ENCODE peak calls at places on chromosomes 7 and 10, in ten cellular contexts. W is Daoy; C is stimulated activated CD4-positive, alpha-beta T cell treated with anti-CD3 and anti-CD28 coated beads, Interleukin-15, amount 100 ng/mL, for 24 hours; J is lung; Z is IMR-90; H is midbrain; Q is LHCN-M2; A is EH; T is AG09309; B is Panc1. R is an unnamed sample.

GRCh38 chr7:132899-133298 is 59.5 kb upstream of the FAM20C start:
- DNase-seq in Z (no peak), W (no peak), T (no peak), B (no peak), H (no peak), C (no peak), Q (no peak), J (no peak), A (no peak), R (no peak)

GRCh38 chr7:141103847-141104429 is 30.1 kb downstream of the TMEM178B start:
- DNase-seq in J (no peak), T (no peak), Z (no peak), Q (no peak), A (no peak), W (no peak), H (no peak), B (no peak), C (no peak), R (no peak)

GRCh38 chr10:14405076-14406065 is 74.6 kb upstream of the FRMD4A start:
- DNase-seq in H (no peak), Z (peak), T (peak), J (no peak), C (no peak), A (peak), B (no peak), W (peak), Q (peak), R (no peak)

GRCh38 chr10:86365346-86366032 is 1.1 kb downstream of the GRID1 start:
- DNase-seq in Q (no peak), W (no peak), C (peak), J (no peak), Z (no peak), H (peak), T (no peak), A (no peak), B (no peak), R (no peak)

GRCh38 chr10:131084791-131085585 is 226.5 kb downstream of the TCERG1L start:
- DNase-seq in B (no peak), H (no peak), J (no peak), Z (no peak), Q (no peak), W (no peak), C (no peak), T (no peak), A (no peak), R (no peak)

GRCh38 chr7:68573271-68574000 is 1024.8 kb upstream of the AUTS2 start:
- DNase-seq in Q (no peak), C (no peak), T (no peak), W (no peak), B (no peak), H (no peak), J (no peak), Z (no peak), A (no peak), R (no peak)

GRCh38 chr7:101739757-101740398 is 77.5 kb upstream of the CUX1 start:
- DNase-seq in J (no peak), C (no peak), B (no peak), A (no peak), Q (no peak), Z (no peak), T (no peak), H (no peak), W (peak), R (no peak)

GRCh38 chr7:63071920-63072319 is 926.7 kb upstream of the ZNF722 start:
- DNase-seq in T (no peak), A (no peak), Z (no peak), J (peak), C (no peak), Q (no peak), W (no peak), H (no peak), B (no peak), R (no peak)

GRCh38 chr7:93432130-93432529 is 142.4 kb downstream of the CALCR start:
- DNase-seq in W (no peak), Q (no peak), J (no peak), T (no peak), H (no peak), A (no peak), B (no peak), Z (no peak), C (no peak), R (no peak)

GRCh38 chr10:28793482-28793881 is 116.2 kb downstream of the BAMBI start:
- DNase-seq in W (no peak), J (no peak), B (no peak), H (no peak), A (no peak), T (no peak), Z (no peak), C (no peak), Q (no peak), R (no peak)

GRCh38 chr10:11685787-11686218 is 56.4 kb upstream of the ECHDC3 start:
- DNase-seq in T (no peak), C (peak), Z (peak), Q (no peak), H (peak), B (no peak), J (peak), A (peak), W (peak), R (no peak)

GRCh38 chr7:32290015-32290414 is 200.2 kb downstream of the LSM5 start:
- DNase-seq in C (no peak), H (peak), J (peak), A (no peak), Z (no peak), T (no peak), Q (no peak), B (no peak), W (peak), R (no peak)

GRCh38 chr7:542935-543789 is 23.5 kb upstream of the PDGFA start:
- DNase-seq in H (no peak), B (peak), W (peak), C (peak), J (no peak), Q (peak), A (peak), T (peak), Z (peak), R (no peak)

GRCh38 chr10:15780353-15781135 is 60.8 kb upstream of the ITGA8 start:
- DNase-seq in B (no peak), Q (no peak), A (peak), W (no peak), C (no peak), H (no peak), T (no peak), Z (peak), J (no peak), R (no peak)

GRCh38 chr7:133695976-133696531 is 431.1 kb upstream of the LRGUK start:
- DNase-seq in B (no peak), T (no peak), Q (no peak), Z (no peak), H (no peak), W (peak), A (no peak), J (no peak), C (no peak), R (no peak)

GRCh38 chr7:18425227-18425626 is 70.3 kb upstream of the HDAC9 start:
- DNase-seq in C (no peak), Q (no peak), H (peak), J (no peak), B (no peak), W (no peak), A (no peak), Z (no peak), T (no peak), R (no peak)

GRCh38 chr10:72455889-72456588 is 101.3 kb upstream of the DNAJB12 start:
- DNase-seq in C (no peak), A (peak), Q (peak), T (no peak), B (no peak), J (no peak), H (peak), W (no peak), Z (peak), R (no peak)

GRCh38 chr7:51351661-51352060 is 35.1 kb upstream of the COBL start:
- DNase-seq in Q (peak), W (peak), Z (no peak), C (no peak), T (no peak), B (no peak), H (no peak), A (no peak), J (no peak), R (no peak)

GRCh38 chr7:4274286-4274685 is 407.8 kb upstream of the FOXK1 start:
- DNase-seq in W (no peak), B (no peak), J (no peak), T (no peak), C (no peak), A (no peak), Z (no peak), H (no peak), Q (no peak), R (no peak)

GRCh38 chr7:140876519-140877248 is 48.0 kb downstream of the BRAF start:
- DNase-seq in Z (peak), W (peak), J (no peak), A (peak), B (no peak), T (peak), Q (peak), C (no peak), H (no peak), R (no peak)

GRCh38 chr7:112143151-112143550 is 63.0 kb downstream of the DOCK4 start:
- DNase-seq in H (no peak), T (no peak), J (no peak), Z (peak), C (no peak), B (no peak), W (no peak), A (peak), Q (no peak), R (no peak)

GRCh38 chr10:667096-667495 is 22.4 kb downstream of the DIP2C start:
- DNase-seq in B (no peak), T (no peak), W (no peak), Z (no peak), A (no peak), H (no peak), Q (no peak), C (no peak), J (no peak), R (no peak)

GRCh38 chr7:8597565-8597964 is 164.2 kb downstream of the NXPH1 start:
- DNase-seq in Z (no peak), B (no peak), H (no peak), A (no peak), W (no peak), T (no peak), Q (no peak), J (no peak), C (no peak), R (no peak)

GRCh38 chr10:58820862-58821559 is 308.3 kb downstream of the BICC1 start:
- DNase-seq in B (no peak), T (peak), Z (peak), C (no peak), A (peak), W (peak), Q (peak), J (no peak), H (no peak), R (no peak)

GRCh38 chr7:128266891-128267839 is 26.1 kb downstream of the LEP start:
- DNase-seq in H (peak), Q (peak), B (no peak), C (no peak), T (peak), W (peak), Z (peak), J (peak), A (peak), R (peak)

GRCh38 chr7:7274782-7275181 is 92.4 kb downstream of the C1GALT1 start:
- DNase-seq in C (no peak), J (no peak), Z (peak), B (no peak), T (no peak), W (no peak), Q (peak), A (peak), H (no peak), R (no peak)

GRCh38 chr10:119759832-119760231 is 34.0 kb downstream of the INPP5F start:
- DNase-seq in J (peak), Q (no peak), Z (peak), C (no peak), T (no peak), B (no peak), W (no peak), A (peak), H (no peak), R (no peak)

GRCh38 chr10:89236221-89236620 is 15.4 kb downstream of the LIPA start:
- DNase-seq in Q (no peak), W (no peak), A (peak), H (no peak), T (peak), C (no peak), B (no peak), Z (no peak), J (no peak), R (no peak)

GRCh38 chr10:57031346-57031745 is 670.3 kb upstream of the ZWINT start:
- DNase-seq in W (no peak), Z (no peak), B (no peak), H (no peak), J (no peak), A (no peak), Q (no peak), C (no peak), T (no peak), R (no peak)

GRCh38 chr7:99362801-99363200 is 11.7 kb upstream of the ARPC1B start:
- DNase-seq in C (no peak), Q (no peak), T (peak), B (no peak), H (no peak), A (peak), W (peak), Z (peak), J (no peak), R (no peak)

GRCh38 chr10:100510533-100511308 is 8.9 kb downstream of the SEC31B start:
- DNase-seq in B (no peak), H (no peak), C (peak), Z (peak), J (no peak), T (no peak), W (no peak), A (no peak), Q (no peak), R (no peak)

GRCh38 chr10:94047302-94047701 is 53.6 kb downstream of the PLCE1 start:
- DNase-seq in H (no peak), W (no peak), Z (no peak), J (no peak), Q (no peak), B (no peak), A (no peak), C (no peak), T (no peak), R (no peak)

GRCh38 chr10:26781797-26782196 is 79.0 kb downstream of the ABI1 start:
- DNase-seq in Q (peak), A (peak), J (no peak), C (peak), T (no peak), B (no peak), Z (peak), H (no peak), W (peak), R (no peak)

GRCh38 chr7:21099432-21099831 is 312.7 kb upstream of the SP8 start:
- DNase-seq in Q (no peak), C (no peak), J (no peak), B (no peak), W (peak), A (no peak), Z (no peak), H (no peak), T (no peak), R (no peak)

GRCh38 chr7:36916619-36917018 is 192.3 kb upstream of the AOAH start:
- DNase-seq in C (no peak), H (no peak), Q (no peak), W (no peak), A (no peak), B (no peak), T (no peak), J (no peak), Z (no peak), R (no peak)

GRCh38 chr7:108408294-108409004 is 47.8 kb downstream of the NRCAM start:
- DNase-seq in T (no peak), W (no peak), J (no peak), Q (no peak), Z (no peak), B (no peak), C (no peak), H (peak), A (no peak), R (no peak)

GRCh38 chr7:126361183-126361582 is 891.6 kb downstream of the GRM8 start:
- DNase-seq in Z (no peak), A (no peak), Q (no peak), W (no peak), T (no peak), C (no peak), H (no peak), B (no peak), J (no peak), R (no peak)

GRCh38 chr10:118977022-118977599 is 52.4 kb upstream of the NANOS1 start:
- DNase-seq in W (no peak), B (no peak), H (no peak), J (no peak), T (no peak), Z (no peak), Q (no peak), A (no peak), C (no peak), R (no peak)

GRCh38 chr10:2014541-2014940 is 277.2 kb upstream of the ADARB2 start:
- DNase-seq in A (no peak), H (no peak), C (no peak), J (no peak), T (no peak), W (peak), Z (no peak), B (no peak), Q (no peak), R (no peak)

GRCh38 chr7:121195859-121196588 is 132.8 kb upstream of the WNT16 start:
- DNase-seq in Z (peak), C (no peak), B (no peak), T (no peak), A (peak), Q (no peak), J (no peak), W (peak), H (no peak), R (no peak)